ENCODE peak calls at places on chromosomes 3 and 15, in ten cellular contexts. One of them, this sample, is unnamed.

GRCh38 chr15:94375997-94376396 is 144.6 kb downstream of the MCTP2 start:
- DNase-seq in GM12878: no peak
- DNase-seq in progenitor cell of endocrine pancreas: no peak
- DNase-seq in foreskin keratinocyte: no peak
- DNase-seq in neural crest cell: no peak
- DNase-seq in fibroblast of mammary gland: no peak
- DNase-seq in heart right ventricle: no peak
- DNase-seq in mucosa of descending colon: no peak
- DNase-seq in cardiac fibroblast: no peak
- DNase-seq in GM13976: no peak
- DNase-seq in this sample: no peak

GRCh38 chr3:113968986-113969385 is 21.2 kb downstream of the ZDHHC23 start:
- DNase-seq in GM13976: no peak
- DNase-seq in progenitor cell of endocrine pancreas: no peak
- DNase-seq in mucosa of descending colon: no peak
- DNase-seq in cardiac fibroblast: peak; percentile 72
- DNase-seq in foreskin keratinocyte: no peak
- DNase-seq in neural crest cell: no peak
- DNase-seq in heart right ventricle: no peak
- DNase-seq in GM12878: no peak
- DNase-seq in fibroblast of mammary gland: peak; percentile 23
- DNase-seq in this sample: no peak

GRCh38 chr3:60497922-60498321 is 753.3 kb downstream of the FHIT start:
- DNase-seq in cardiac fibroblast: peak; percentile 0
- DNase-seq in progenitor cell of endocrine pancreas: no peak
- DNase-seq in fibroblast of mammary gland: no peak
- DNase-seq in mucosa of descending colon: peak; percentile 3
- DNase-seq in foreskin keratinocyte: no peak
- DNase-seq in neural crest cell: no peak
- DNase-seq in GM12878: no peak
- DNase-seq in heart right ventricle: no peak
- DNase-seq in GM13976: no peak
- DNase-seq in this sample: no peak

GRCh38 chr3:42562047-42562907 is 19.5 kb downstream of the SEC22C start:
- DNase-seq in heart right ventricle: no peak
- DNase-seq in fibroblast of mammary gland: peak; percentile 34
- DNase-seq in mucosa of descending colon: no peak
- DNase-seq in foreskin keratinocyte: no peak
- DNase-seq in cardiac fibroblast: no peak
- DNase-seq in GM12878: no peak
- DNase-seq in GM13976: no peak
- DNase-seq in neural crest cell: no peak
- DNase-seq in progenitor cell of endocrine pancreas: no peak
- DNase-seq in this sample: no peak

GRCh38 chr15:82646250-82647044 is 716 bp downstream of the CPEB1 start:
- DNase-seq in fibroblast of mammary gland: no peak
- DNase-seq in GM13976: no peak
- DNase-seq in cardiac fibroblast: no peak
- DNase-seq in GM12878: no peak
- DNase-seq in neural crest cell: no peak
- DNase-seq in foreskin keratinocyte: no peak
- DNase-seq in progenitor cell of endocrine pancreas: no peak
- DNase-seq in heart right ventricle: no peak
- DNase-seq in mucosa of descending colon: no peak
- DNase-seq in this sample: no peak

GRCh38 chr15:59741274-59741906 is 52.3 kb upstream of the BNIP2 start:
- DNase-seq in heart right ventricle: no peak
- DNase-seq in cardiac fibroblast: peak; percentile 7
- DNase-seq in progenitor cell of endocrine pancreas: no peak
- DNase-seq in GM12878: no peak
- DNase-seq in fibroblast of mammary gland: peak; percentile 23
- DNase-seq in foreskin keratinocyte: peak; percentile 45
- DNase-seq in GM13976: no peak
- DNase-seq in neural crest cell: no peak
- DNase-seq in mucosa of descending colon: peak; percentile 14
- DNase-seq in this sample: peak; percentile 13

GRCh38 chr15:70451861-70452653 is 311.3 kb downstream of the UACA start:
- DNase-seq in cardiac fibroblast: no peak
- DNase-seq in mucosa of descending colon: peak; percentile 43
- DNase-seq in GM13976: no peak
- DNase-seq in neural crest cell: no peak
- DNase-seq in GM12878: no peak
- DNase-seq in progenitor cell of endocrine pancreas: peak; percentile 27
- DNase-seq in fibroblast of mammary gland: no peak
- DNase-seq in heart right ventricle: no peak
- DNase-seq in foreskin keratinocyte: no peak
- DNase-seq in this sample: no peak

GRCh38 chr3:149969945-149970715 is 565 bp downstream of the PFN2 start:
- DNase-seq in fibroblast of mammary gland: peak; percentile 85
- DNase-seq in mucosa of descending colon: peak; percentile 96
- DNase-seq in neural crest cell: peak; percentile 77
- DNase-seq in GM13976: peak; percentile 77
- DNase-seq in foreskin keratinocyte: peak; percentile 60
- DNase-seq in progenitor cell of endocrine pancreas: peak; percentile 80
- DNase-seq in GM12878: peak; percentile 39
- DNase-seq in cardiac fibroblast: peak; percentile 89
- DNase-seq in heart right ventricle: peak; percentile 81
- DNase-seq in this sample: peak; percentile 74

GRCh38 chr3:81676706-81677456 is 84.6 kb downstream of the GBE1 start:
- DNase-seq in GM13976: no peak
- DNase-seq in foreskin keratinocyte: no peak
- DNase-seq in cardiac fibroblast: no peak
- DNase-seq in heart right ventricle: no peak
- DNase-seq in mucosa of descending colon: no peak
- DNase-seq in progenitor cell of endocrine pancreas: no peak
- DNase-seq in neural crest cell: no peak
- DNase-seq in fibroblast of mammary gland: no peak
- DNase-seq in GM12878: no peak
- DNase-seq in this sample: no peak

GRCh38 chr3:122322095-122323075 is 2.7 kb upstream of the CSTA start:
- DNase-seq in progenitor cell of endocrine pancreas: no peak
- DNase-seq in GM12878: no peak
- DNase-seq in foreskin keratinocyte: no peak
- DNase-seq in GM13976: peak; percentile 60
- DNase-seq in cardiac fibroblast: no peak
- DNase-seq in fibroblast of mammary gland: no peak
- DNase-seq in mucosa of descending colon: no peak
- DNase-seq in neural crest cell: no peak
- DNase-seq in heart right ventricle: no peak
- DNase-seq in this sample: peak; percentile 64

GRCh38 chr15:45136378-45136764 is 6.6 kb downstream of the DUOX1 start:
- DNase-seq in neural crest cell: no peak
- DNase-seq in heart right ventricle: no peak
- DNase-seq in fibroblast of mammary gland: no peak
- DNase-seq in cardiac fibroblast: no peak
- DNase-seq in progenitor cell of endocrine pancreas: no peak
- DNase-seq in GM12878: no peak
- DNase-seq in GM13976: no peak
- DNase-seq in mucosa of descending colon: no peak
- DNase-seq in foreskin keratinocyte: no peak
- DNase-seq in this sample: no peak
- TF ChIP-seq CTCF in neural crest cell: peak; percentile 19
- TF ChIP-seq CTCF in heart right ventricle: peak; percentile 14
- TF ChIP-seq CTCF in fibroblast of mammary gland: no peak
- TF ChIP-seq CTCF in cardiac fibroblast: peak; percentile 11
- TF ChIP-seq CTCF in progenitor cell of endocrine pancreas: peak; percentile 40
- TF ChIP-seq CTCF in GM12878: peak; percentile 5
- TF ChIP-seq CTCF in GM13976: peak; percentile 13
- TF ChIP-seq CTCF in mucosa of descending colon: no peak
- TF ChIP-seq CTCF in foreskin keratinocyte: no peak
- TF ChIP-seq CTCF in this sample: peak; percentile 45

GRCh38 chr3:46930945-46931403 is 45.6 kb downstream of the CCDC12 start:
- DNase-seq in GM12878: no peak
- DNase-seq in mucosa of descending colon: no peak
- DNase-seq in fibroblast of mammary gland: no peak
- DNase-seq in cardiac fibroblast: no peak
- DNase-seq in progenitor cell of endocrine pancreas: no peak
- DNase-seq in foreskin keratinocyte: no peak
- DNase-seq in neural crest cell: no peak
- DNase-seq in GM13976: no peak
- DNase-seq in heart right ventricle: no peak
- DNase-seq in this sample: no peak

GRCh38 chr3:46934067-46934466 is 42.5 kb downstream of the CCDC12 start:
- DNase-seq in cardiac fibroblast: peak; percentile 26
- DNase-seq in neural crest cell: no peak
- DNase-seq in heart right ventricle: no peak
- DNase-seq in GM12878: no peak
- DNase-seq in GM13976: no peak
- DNase-seq in mucosa of descending colon: no peak
- DNase-seq in progenitor cell of endocrine pancreas: no peak
- DNase-seq in fibroblast of mammary gland: no peak
- DNase-seq in foreskin keratinocyte: no peak
- DNase-seq in this sample: no peak

GRCh38 chr3:46933261-46933660 is 43.3 kb downstream of the CCDC12 start:
- DNase-seq in GM13976: no peak
- DNase-seq in cardiac fibroblast: no peak
- DNase-seq in foreskin keratinocyte: no peak
- DNase-seq in mucosa of descending colon: no peak
- DNase-seq in fibroblast of mammary gland: no peak
- DNase-seq in neural crest cell: no peak
- DNase-seq in progenitor cell of endocrine pancreas: no peak
- DNase-seq in GM12878: no peak
- DNase-seq in heart right ventricle: no peak
- DNase-seq in this sample: no peak

GRCh38 chr3:46931631-46932441 is 44.7 kb downstream of the CCDC12 start:
- DNase-seq in heart right ventricle: no peak
- DNase-seq in GM13976: no peak
- DNase-seq in progenitor cell of endocrine pancreas: no peak
- DNase-seq in fibroblast of mammary gland: peak; percentile 40
- DNase-seq in neural crest cell: no peak
- DNase-seq in GM12878: peak; percentile 57
- DNase-seq in foreskin keratinocyte: no peak
- DNase-seq in mucosa of descending colon: peak; percentile 72
- DNase-seq in cardiac fibroblast: peak; percentile 62
- DNase-seq in this sample: no peak

DNA sequence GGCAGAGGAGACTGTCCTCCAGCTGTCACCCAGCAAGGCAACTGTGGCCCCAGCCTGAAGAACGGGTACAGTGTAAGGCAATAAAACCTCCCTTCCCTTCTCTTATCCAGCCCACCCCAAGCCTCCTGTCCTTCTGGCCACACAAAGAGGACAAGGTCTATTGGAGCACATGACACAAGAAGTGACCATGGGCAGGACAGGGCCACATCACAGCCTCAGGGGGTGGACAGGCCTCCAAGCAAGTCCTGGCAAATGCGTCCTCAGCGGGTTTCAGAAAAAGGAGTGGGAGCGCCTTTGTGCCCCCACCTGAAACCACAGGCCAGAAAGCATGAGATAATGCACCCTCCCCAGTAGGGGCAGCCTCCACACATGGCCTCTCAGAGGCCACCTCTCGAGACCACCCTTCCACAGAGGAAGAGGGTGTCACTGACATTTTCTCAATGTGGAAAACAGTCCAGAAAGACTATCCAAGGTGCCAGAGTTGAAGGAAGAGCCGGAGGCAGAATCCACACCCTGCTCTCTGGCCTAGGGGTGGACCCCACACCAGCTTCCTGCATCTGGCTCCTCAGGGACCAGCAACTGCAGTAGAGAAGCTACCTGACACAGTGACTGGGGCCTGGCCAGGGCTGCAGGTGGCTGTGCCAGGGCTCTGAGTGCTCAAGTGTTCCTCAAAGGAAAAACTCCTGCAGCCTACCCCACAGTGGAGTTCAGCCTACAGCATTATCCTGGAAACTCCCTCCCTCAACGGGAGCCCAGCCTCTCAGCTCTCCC is 43.9 kb downstream of the CCDC12 start:
- DNase-seq in fibroblast of mammary gland: no peak
- DNase-seq in progenitor cell of endocrine pancreas: no peak
- DNase-seq in foreskin keratinocyte: no peak
- DNase-seq in cardiac fibroblast: no peak
- DNase-seq in neural crest cell: no peak
- DNase-seq in heart right ventricle: no peak
- DNase-seq in GM12878: no peak
- DNase-seq in mucosa of descending colon: no peak
- DNase-seq in GM13976: no peak
- DNase-seq in this sample: no peak
- TF ChIP-seq CTCF in fibroblast of mammary gland: no peak
- TF ChIP-seq CTCF in progenitor cell of endocrine pancreas: no peak
- TF ChIP-seq CTCF in foreskin keratinocyte: peak; percentile 15
- TF ChIP-seq CTCF in cardiac fibroblast: no peak
- TF ChIP-seq CTCF in neural crest cell: no peak
- TF ChIP-seq CTCF in heart right ventricle: no peak
- TF ChIP-seq CTCF in GM12878: peak; percentile 16
- TF ChIP-seq CTCF in mucosa of descending colon: no peak
- TF ChIP-seq CTCF in GM13976: no peak
- TF ChIP-seq CTCF in this sample: peak; percentile 7

GRCh38 chr15:64355559-64356442 is at the start of gene CSNK1G1:
- DNase-seq in GM12878: peak; percentile 90
- DNase-seq in neural crest cell: peak; percentile 86
- DNase-seq in heart right ventricle: peak; percentile 97
- DNase-seq in foreskin keratinocyte: peak; percentile 91
- DNase-seq in fibroblast of mammary gland: peak; percentile 97
- DNase-seq in progenitor cell of endocrine pancreas: peak; percentile 91
- DNase-seq in mucosa of descending colon: peak; percentile 95
- DNase-seq in cardiac fibroblast: peak; percentile 99
- DNase-seq in GM13976: peak; percentile 95
- DNase-seq in this sample: peak; percentile 91
- TF ChIP-seq CTCF in GM12878: no peak
- TF ChIP-seq CTCF in neural crest cell: no peak
- TF ChIP-seq CTCF in heart right ventricle: no peak
- TF ChIP-seq CTCF in foreskin keratinocyte: no peak
- TF ChIP-seq CTCF in fibroblast of mammary gland: no peak
- TF ChIP-seq CTCF in progenitor cell of endocrine pancreas: no peak
- TF ChIP-seq CTCF in mucosa of descending colon: no peak
- TF ChIP-seq CTCF in cardiac fibroblast: no peak
- TF ChIP-seq CTCF in GM13976: no peak
- TF ChIP-seq CTCF in this sample: no peak

GRCh38 chr3:45134758-45135521 is 11.2 kb downstream of the CDCP1 start:
- DNase-seq in GM13976: no peak
- DNase-seq in foreskin keratinocyte: no peak
- DNase-seq in GM12878: no peak
- DNase-seq in cardiac fibroblast: peak; percentile 80
- DNase-seq in fibroblast of mammary gland: peak; percentile 81
- DNase-seq in mucosa of descending colon: no peak
- DNase-seq in progenitor cell of endocrine pancreas: no peak
- DNase-seq in neural crest cell: no peak
- DNase-seq in heart right ventricle: no peak
- DNase-seq in this sample: no peak

GRCh38 chr3:45135959-45136358 is 10.2 kb downstream of the CDCP1 start:
- DNase-seq in cardiac fibroblast: no peak
- DNase-seq in progenitor cell of endocrine pancreas: no peak
- DNase-seq in heart right ventricle: no peak
- DNase-seq in neural crest cell: no peak
- DNase-seq in mucosa of descending colon: no peak
- DNase-seq in fibroblast of mammary gland: peak; percentile 58
- DNase-seq in GM13976: no peak
- DNase-seq in foreskin keratinocyte: no peak
- DNase-seq in GM12878: no peak
- DNase-seq in this sample: no peak

GRCh38 chr3:45139372-45139894 is 6.7 kb downstream of the CDCP1 start:
- DNase-seq in cardiac fibroblast: peak; percentile 33
- DNase-seq in GM13976: no peak
- DNase-seq in mucosa of descending colon: no peak
- DNase-seq in fibroblast of mammary gland: peak; percentile 77
- DNase-seq in GM12878: no peak
- DNase-seq in progenitor cell of endocrine pancreas: no peak
- DNase-seq in heart right ventricle: no peak
- DNase-seq in foreskin keratinocyte: no peak
- DNase-seq in neural crest cell: no peak
- DNase-seq in this sample: no peak

GRCh38 chr3:45140392-45140791 is 5.8 kb downstream of the CDCP1 start:
- DNase-seq in progenitor cell of endocrine pancreas: no peak
- DNase-seq in fibroblast of mammary gland: peak; percentile 55
- DNase-seq in cardiac fibroblast: peak; percentile 27
- DNase-seq in GM13976: no peak
- DNase-seq in mucosa of descending colon: no peak
- DNase-seq in neural crest cell: no peak
- DNase-seq in heart right ventricle: no peak
- DNase-seq in GM12878: no peak
- DNase-seq in foreskin keratinocyte: peak; percentile 80
- DNase-seq in this sample: no peak

GRCh38 chr3:45137656-45138181 is 8.5 kb downstream of the CDCP1 start:
- DNase-seq in cardiac fibroblast: peak; percentile 68
- DNase-seq in heart right ventricle: no peak
- DNase-seq in mucosa of descending colon: no peak
- DNase-seq in neural crest cell: no peak
- DNase-seq in GM12878: no peak
- DNase-seq in foreskin keratinocyte: peak; percentile 56
- DNase-seq in progenitor cell of endocrine pancreas: no peak
- DNase-seq in fibroblast of mammary gland: peak; percentile 75
- DNase-seq in GM13976: no peak
- DNase-seq in this sample: no peak
- TF ChIP-seq CTCF in cardiac fibroblast: no peak
- TF ChIP-seq CTCF in heart right ventricle: no peak
- TF ChIP-seq CTCF in mucosa of descending colon: no peak
- TF ChIP-seq CTCF in neural crest cell: peak; percentile 33
- TF ChIP-seq CTCF in GM12878: no peak
- TF ChIP-seq CTCF in foreskin keratinocyte: peak; percentile 47
- TF ChIP-seq CTCF in progenitor cell of endocrine pancreas: no peak
- TF ChIP-seq CTCF in fibroblast of mammary gland: no peak
- TF ChIP-seq CTCF in GM13976: no peak
- TF ChIP-seq CTCF in this sample: no peak